ENCODE peak calls at places on chromosomes 1 and 21, in five cellular contexts. W is tibial nerve, C is IMR-90, B is adrenal gland, Z is A549. E is an unnamed sample.

GRCh38 chr1:119140177-119141019 is at the start of gene WARS2:
- DNase-seq in W (peak), C (peak), B (peak), Z (peak), E (peak)

GRCh38 chr1:19370453-19371170 is 58.5 kb downstream of the SLC66A1 start:
- DNase-seq in W (no peak), C (no peak), B (peak), Z (no peak), E (no peak)

GRCh38 chr21:37582613-37583012 is 216.0 kb downstream of the DYRK1A start:
- DNase-seq in W (peak), C (peak), B (peak), Z (peak), E (no peak)

GRCh38 chr1:171699526-171699925 is 42.3 kb downstream of the VAMP4 start:
- DNase-seq in W (no peak), C (peak), B (no peak), Z (no peak), E (no peak)

GRCh38 chr1:98704474-98704873 is 43.0 kb downstream of the SNX7 start:
- DNase-seq in W (no peak), C (peak), B (peak), Z (peak), E (no peak)

GRCh38 chr1:207888647-207889046 is 22.3 kb downstream of the CD34 start:
- DNase-seq in W (peak), C (no peak), B (peak), Z (no peak), E (no peak)

GRCh38 chr1:174276087-174276486 is 116.8 kb downstream of the RABGAP1L start:
- DNase-seq in W (no peak), C (no peak), B (no peak), Z (no peak), E (no peak)

GRCh38 chr1:154141240-154141639 is 13.6 kb downstream of the NUP210L start:
- DNase-seq in W (no peak), C (peak), B (no peak), Z (no peak), E (no peak)

GRCh38 chr1:17207966-17208418 is 3.1 kb downstream of the PADI1 start:
- DNase-seq in W (no peak), C (peak), B (no peak), Z (peak), E (no peak)

GRCh38 chr1:203055166-203055799 is 29.0 kb downstream of the PPFIA4 start:
- DNase-seq in W (no peak), C (no peak), B (no peak), Z (peak), E (no peak)

GRCh38 chr1:30695481-30695880 is 27.9 kb downstream of the MATN1 start:
- DNase-seq in W (peak), C (no peak), B (no peak), Z (no peak), E (no peak)

GRCh38 chr1:209585672-209586071 is 2.2 kb downstream of the CAMK1G start:
- DNase-seq in W (no peak), C (no peak), B (peak), Z (no peak), E (no peak)

GRCh38 chr1:150730130-150730721 is 9.5 kb upstream of the HORMAD1 start:
- DNase-seq in W (no peak), C (no peak), B (no peak), Z (no peak), E (no peak)

GRCh38 chr1:170366980-170367379 is 165.0 kb upstream of the GORAB start:
- DNase-seq in W (no peak), C (no peak), B (no peak), Z (no peak), E (no peak)

GRCh38 chr1:170664828-170665617 is 1.1 kb downstream of the PRRX1 start:
- DNase-seq in W (no peak), C (peak), B (peak), Z (peak), E (no peak)

GRCh38 chr1:65067491-65068201 is 80.4 kb upstream of the AK4 start:
- DNase-seq in W (peak), C (peak), B (peak), Z (peak), E (no peak)
- TF ChIP-seq POLR2A in W (peak), C (no peak), B (peak), Z (no peak), E (no peak)

GRCh38 chr1:42966688-42967609 is 8.3 kb upstream of the SLC2A1 start:
- DNase-seq in W (no peak), C (peak), B (peak), Z (peak), E (no peak)
- TF ChIP-seq POLR2A in W (no peak), C (no peak), B (no peak), Z (no peak), E (no peak)

GRCh38 chr1:161398900-161399256 is 31.2 kb upstream of the CFAP126 start:
- DNase-seq in W (no peak), C (no peak), B (no peak), Z (no peak), E (no peak)

GRCh38 chr1:161402446-161402845 is 34.8 kb upstream of the CFAP126 start:
- DNase-seq in W (no peak), C (peak), B (no peak), Z (no peak), E (no peak)

GRCh38 chr1:161404051-161404597 is 36.4 kb upstream of the CFAP126 start:
- DNase-seq in W (no peak), C (no peak), B (no peak), Z (no peak), E (no peak)

GRCh38 chr1:161399257-161399998 is 31.8 kb upstream of the CFAP126 start:
- DNase-seq in W (peak), C (peak), B (peak), Z (peak), E (peak)
- TF ChIP-seq POLR2A in W (peak), C (peak), B (peak), Z (peak), E (no peak)

DNA sequence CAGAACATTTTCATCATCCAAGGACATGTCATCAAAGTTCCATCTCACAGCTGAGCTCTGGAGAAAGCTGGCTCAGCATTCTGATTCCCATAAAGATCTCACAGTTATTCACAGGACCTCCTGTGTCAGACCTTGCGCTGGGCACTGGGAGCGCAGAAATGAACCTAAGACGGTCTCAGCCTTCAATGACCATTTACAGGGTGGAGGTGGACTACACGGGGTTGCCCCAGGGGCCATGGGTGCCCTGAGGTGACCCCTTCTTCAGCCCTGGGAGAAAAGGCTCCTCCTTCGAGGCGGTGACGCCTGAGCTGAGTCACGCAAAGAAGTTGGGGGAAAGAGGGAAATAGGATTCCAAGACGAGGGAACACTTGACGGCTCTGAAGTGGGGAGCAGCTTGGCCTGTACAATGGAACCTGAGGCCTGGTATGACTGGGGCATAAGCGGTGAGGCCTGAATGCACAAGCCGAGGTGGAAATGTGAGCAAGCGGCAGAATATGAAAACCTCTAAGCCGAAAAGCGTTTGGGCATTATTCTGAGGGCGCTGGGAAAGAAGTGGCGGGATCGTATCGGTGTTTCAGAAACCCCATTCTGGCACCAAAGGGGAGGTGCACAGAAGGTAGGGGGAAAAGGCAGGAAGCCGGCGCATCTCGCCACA is 787 bp downstream of the CC2D1B start:
- DNase-seq in W (peak), C (peak), B (peak), Z (peak), E (no peak)
- TF ChIP-seq POLR2A in W (peak), C (peak), B (peak), Z (peak), E (no peak)

DNA sequence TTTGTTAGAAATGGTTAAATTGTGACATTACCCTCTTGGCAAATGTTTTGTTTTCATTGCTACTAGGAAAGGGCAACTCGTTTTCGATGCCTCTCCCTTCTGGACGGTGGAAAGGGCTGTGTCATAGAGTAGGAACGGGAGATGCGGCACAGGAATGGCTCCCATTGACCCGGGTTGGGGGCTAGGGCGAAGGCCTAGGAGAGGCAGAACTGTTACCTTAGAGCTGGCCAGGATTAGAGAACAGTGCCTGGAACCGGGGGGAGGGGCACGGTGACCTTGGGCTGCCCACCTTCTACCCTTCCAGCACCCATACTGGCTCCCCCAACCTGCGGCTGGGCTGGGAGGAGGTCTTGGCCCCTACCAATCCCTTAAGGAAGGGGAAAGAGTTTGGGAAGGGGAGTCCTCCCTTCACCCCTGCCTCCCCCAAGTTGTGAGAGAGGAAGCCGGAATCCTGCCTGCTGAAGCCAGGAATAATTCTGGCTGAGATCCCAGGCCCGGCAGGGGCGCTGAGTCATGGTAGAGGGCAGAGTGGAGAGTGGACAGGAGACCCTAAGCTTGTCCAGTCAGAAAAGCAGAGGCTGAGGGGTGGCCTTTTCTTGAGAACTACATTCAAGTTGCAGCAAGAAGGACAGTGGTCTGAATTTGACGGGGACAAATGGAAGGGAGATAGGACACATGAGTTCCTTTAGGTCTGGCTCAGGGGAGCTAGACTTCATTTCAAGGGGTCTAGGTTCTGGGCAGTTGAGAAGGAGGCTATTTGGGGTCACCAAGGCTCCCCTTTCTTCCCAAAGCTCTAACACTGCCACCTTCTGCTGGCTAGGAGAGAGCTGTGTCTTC is 8.2 kb downstream of the LMNA start:
- DNase-seq in W (peak), C (peak), B (peak), Z (peak), E (no peak)
- TF ChIP-seq POLR2A in W (no peak), C (peak), B (peak), Z (no peak), E (no peak)

GRCh38 chr1:92961131-92961895 is at the start of gene DIPK1A:
- DNase-seq in W (peak), C (peak), B (peak), Z (peak), E (peak)
- TF ChIP-seq POLR2A in W (peak), C (peak), B (peak), Z (peak), E (peak)

DNA sequence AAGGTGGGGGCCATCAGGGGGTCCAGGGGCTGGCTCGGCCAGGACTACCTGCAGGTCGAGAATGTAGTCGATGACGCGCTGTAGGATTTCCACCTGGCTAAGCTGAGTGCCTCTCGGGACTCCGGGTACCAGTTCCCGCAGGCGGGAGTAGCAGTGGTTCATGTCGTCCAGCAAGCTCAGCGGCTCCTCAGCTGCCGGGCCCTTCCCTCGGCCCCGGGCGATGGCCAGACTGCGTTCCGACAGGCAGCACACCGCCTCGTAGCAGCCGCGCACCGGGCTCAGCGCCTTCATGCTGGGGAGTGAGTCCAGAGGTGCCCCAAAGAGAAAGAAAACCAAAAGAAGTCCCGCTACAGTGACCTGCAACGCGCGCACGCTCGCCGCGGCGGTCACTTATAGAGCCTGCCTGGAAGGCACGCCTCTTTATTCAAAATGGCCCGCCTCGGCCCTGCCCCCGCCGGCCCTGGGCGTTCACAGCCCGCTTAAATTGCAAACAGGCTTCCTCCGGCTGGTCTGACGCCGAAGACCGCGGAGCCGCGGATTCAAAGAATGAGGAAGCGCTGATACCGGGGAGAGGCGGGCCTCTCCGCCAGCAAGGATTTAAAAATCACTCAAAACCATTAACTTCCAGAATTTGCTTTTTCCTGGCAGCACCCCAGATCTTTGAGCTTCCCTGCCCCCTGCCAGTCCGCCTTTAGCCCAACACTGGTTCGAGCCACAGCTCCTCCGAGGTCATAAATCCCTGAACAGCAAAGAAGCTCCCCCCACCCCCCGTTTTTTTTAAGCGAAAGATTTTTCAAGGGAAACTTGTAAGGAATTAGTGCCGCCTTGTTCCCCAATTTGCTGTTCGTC is at the start of gene ID3:
- DNase-seq in W (peak), C (peak), B (peak), Z (peak), E (peak)
- TF ChIP-seq POLR2A in W (peak), C (peak), B (peak), Z (peak), E (peak)

DNA sequence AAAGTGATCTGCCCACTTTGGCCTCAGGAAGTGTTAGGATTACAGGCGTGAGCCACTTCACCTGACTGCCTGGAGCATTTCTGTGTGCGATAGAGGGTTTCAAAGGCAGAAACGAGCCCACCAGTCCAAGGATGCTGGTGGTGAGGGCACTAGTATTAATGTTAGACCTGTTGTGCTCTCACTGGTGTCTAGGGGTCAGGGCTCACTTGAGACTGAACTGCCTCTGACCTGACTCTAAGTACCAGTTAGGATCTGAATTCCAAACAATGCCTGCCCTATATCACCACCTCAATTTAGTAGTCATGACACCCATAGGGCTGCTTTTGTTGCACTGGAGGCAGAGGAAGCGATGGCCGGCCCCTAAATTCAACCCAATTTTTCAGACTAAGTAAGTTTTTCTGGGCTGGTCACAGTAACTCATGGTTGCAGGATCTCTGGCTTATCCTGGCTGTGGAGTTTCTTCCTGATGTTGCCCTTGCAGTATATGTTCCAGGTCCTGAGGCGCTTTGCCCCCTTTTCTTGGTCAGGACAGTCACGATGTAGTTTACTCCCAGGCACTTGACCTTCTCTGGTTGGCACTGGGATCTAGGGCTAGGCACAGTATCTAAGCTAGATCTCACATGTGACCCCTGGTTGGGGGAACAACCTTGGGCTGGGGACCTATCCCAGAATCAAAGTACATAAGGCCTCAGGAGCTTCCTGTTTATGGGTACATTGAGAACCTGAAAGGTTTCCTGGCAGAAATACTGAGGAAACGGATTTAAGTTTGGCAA is 4.5 kb downstream of the CCDC17 start:
- DNase-seq in W (no peak), C (no peak), B (no peak), Z (no peak), E (no peak)
- TF ChIP-seq POLR2A in W (no peak), C (no peak), B (no peak), Z (no peak), E (no peak)

GRCh38 chr21:16145479-16145878 is 415.7 kb downstream of the USP25 start:
- DNase-seq in W (no peak), C (no peak), B (no peak), Z (no peak), E (no peak)

GRCh38 chr21:16145052-16145451 is 415.3 kb downstream of the USP25 start:
- DNase-seq in W (no peak), C (no peak), B (no peak), Z (no peak), E (no peak)
- TF ChIP-seq POLR2A in W (no peak), C (no peak), B (no peak), Z (no peak), E (no peak)